ENCODE peak calls at places on chromosomes 5 and 9, in seven cellular contexts. M is heart right ventricle, S is cardiac muscle cell, Z is left ventricle myocardium inferior, T is mammary epithelial cell, X is endothelial cell of umbilical vein, R is body of pancreas. H is an unnamed sample.

GRCh38 chr9:87554976-87555375 is 57.3 kb downstream of the DAPK1 start:
- DNase-seq in Z (no peak), M (no peak), X (no peak), R (no peak), S (no peak), T (no peak), H (no peak)

GRCh38 chr9:127065592-127065991 is 56.8 kb downstream of the ANGPTL2 start:
- DNase-seq in S (peak), T (peak), X (peak), Z (no peak), M (no peak), R (no peak), H (no peak)

GRCh38 chr9:26296910-26297309 is 595.7 kb downstream of the CAAP1 start:
- DNase-seq in M (no peak), X (no peak), T (peak), S (peak), R (no peak), Z (no peak), H (no peak)

GRCh38 chr5:60287174-60287771 is 393.7 kb upstream of the PDE4D start:
- DNase-seq in Z (peak), X (peak), R (peak), T (peak), S (peak), M (peak), H (no peak)

GRCh38 chr9:63859475-63860215 is 1425.4 kb downstream of the FOXD4L5 start:
- DNase-seq in S (peak), X (no peak), T (peak), M (peak), Z (peak), R (peak), H (peak)

GRCh38 chr9:69412741-69413150 is 87.7 kb downstream of the ENTREP1 start:
- DNase-seq in S (peak), T (peak), M (peak), Z (peak), X (peak), R (peak), H (peak)

GRCh38 chr5:421287-421880 is 21.6 kb upstream of the EXOC3 start:
- DNase-seq in T (no peak), S (no peak), X (no peak), M (no peak), Z (no peak), R (no peak), H (no peak)

GRCh38 chr5:147567917-147568598 is 58.2 kb upstream of the DPYSL3 start:
- DNase-seq in Z (no peak), T (peak), X (peak), M (no peak), S (peak), R (no peak), H (no peak)

GRCh38 chr5:142364251-142365145 is 39.7 kb upstream of the SPRY4 start:
- DNase-seq in S (no peak), Z (peak), X (no peak), M (peak), R (peak), T (peak), H (no peak)

GRCh38 chr5:100900142-100900795 is 2.8 kb downstream of the ST8SIA4 start:
- DNase-seq in T (peak), M (peak), Z (peak), R (peak), S (peak), X (peak), H (no peak)

GRCh38 chr5:109610581-109610980 is 79.1 kb upstream of the MAN2A1 start:
- DNase-seq in X (no peak), S (no peak), R (no peak), M (no peak), Z (no peak), T (no peak), H (no peak)

GRCh38 chr9:13082796-13083195 is 196.7 kb downstream of the MPDZ start:
- DNase-seq in S (no peak), M (no peak), T (peak), X (no peak), Z (no peak), R (no peak), H (no peak)

GRCh38 chr9:16434522-16434921 is 435.9 kb downstream of the BNC2 start:
- DNase-seq in S (no peak), X (no peak), R (no peak), T (no peak), M (no peak), Z (no peak), H (no peak)

GRCh38 chr5:64347308-64347707 is 158.5 kb upstream of the RGS7BP start:
- DNase-seq in M (no peak), Z (no peak), S (peak), R (no peak), T (no peak), X (peak), H (no peak)

GRCh38 chr5:51380603-51381207 is 2.5 kb upstream of the ISL1 start:
- DNase-seq in T (no peak), S (peak), R (peak), M (no peak), Z (no peak), X (peak), H (no peak)

GRCh38 chr5:134446938-134447337 is 35.3 kb upstream of the CDKN2AIPNL start:
- DNase-seq in R (no peak), X (no peak), T (no peak), M (no peak), Z (no peak), S (no peak), H (peak)

GRCh38 chr9:89821081-89821480 is 216.3 kb downstream of the GADD45G start:
- DNase-seq in R (no peak), M (no peak), X (no peak), T (peak), S (peak), Z (no peak), H (no peak)

GRCh38 chr5:15604986-15605385 is 105.0 kb downstream of the FBXL7 start:
- DNase-seq in M (no peak), S (peak), Z (no peak), T (no peak), R (no peak), X (no peak), H (no peak)

GRCh38 chr9:6090811-6091210 is 75.4 kb upstream of the RANBP6 start:
- DNase-seq in X (no peak), M (no peak), R (no peak), Z (no peak), S (no peak), T (no peak), H (no peak)

GRCh38 chr5:150562832-150563231 is 54.9 kb downstream of the NDST1 start:
- DNase-seq in T (peak), X (peak), M (no peak), Z (no peak), R (peak), S (peak), H (no peak)

GRCh38 chr5:141121563-141121962 is at the start of gene PCDHB4:
- DNase-seq in M (no peak), T (peak), Z (no peak), X (peak), S (no peak), R (peak), H (no peak)
- TF ChIP-seq CTCF in M (peak), T (peak), Z (peak), X (no peak), S (no peak), R (peak), H (no peak)

GRCh38 chr5:88719434-88719833 is 163.6 kb downstream of the MEF2C start:
- DNase-seq in M (no peak), X (no peak), Z (no peak), T (no peak), S (no peak), R (no peak), H (no peak)

GRCh38 chr5:88722546-88722945 is 160.4 kb downstream of the MEF2C start:
- DNase-seq in R (no peak), T (no peak), Z (peak), M (peak), X (no peak), S (no peak), H (no peak)

GRCh38 chr5:88729476-88730182 is 153.4 kb downstream of the MEF2C start:
- DNase-seq in S (peak), M (no peak), R (peak), T (peak), Z (peak), X (peak), H (no peak)

GRCh38 chr5:88727705-88728313 is 155.2 kb downstream of the MEF2C start:
- DNase-seq in S (peak), T (no peak), M (no peak), R (no peak), X (peak), Z (no peak), H (no peak)

GRCh38 chr5:88724201-88724600 is 158.8 kb downstream of the MEF2C start:
- DNase-seq in X (peak), M (no peak), T (peak), Z (no peak), S (peak), R (no peak), H (no peak)
- TF ChIP-seq CTCF in X (no peak), M (no peak), T (peak), Z (peak), S (peak), R (peak), H (no peak)

GRCh38 chr5:177601126-177601525 is 1.2 kb downstream of the B4GALT7 start:
- DNase-seq in X (no peak), S (no peak), M (no peak), R (no peak), T (no peak), Z (no peak), H (no peak)

GRCh38 chr5:177602458-177602830 is 2.5 kb downstream of the B4GALT7 start:
- DNase-seq in T (no peak), R (no peak), S (no peak), Z (no peak), X (no peak), M (no peak), H (no peak)

GRCh38 chr5:177603631-177604030 is 3.7 kb downstream of the B4GALT7 start:
- DNase-seq in Z (no peak), R (no peak), S (no peak), T (no peak), M (no peak), X (no peak), H (no peak)

GRCh38 chr5:177600458-177601018 is 606 bp downstream of the B4GALT7 start:
- DNase-seq in R (no peak), X (peak), M (no peak), Z (no peak), T (peak), S (peak), H (no peak)

GRCh38 chr5:177601577-177602457 is 1.9 kb downstream of the B4GALT7 start:
- DNase-seq in M (no peak), S (no peak), X (no peak), T (no peak), Z (no peak), R (no peak), H (no peak)
- TF ChIP-seq CTCF in M (no peak), S (no peak), X (no peak), T (peak), Z (peak), R (no peak), H (no peak)

DNA sequence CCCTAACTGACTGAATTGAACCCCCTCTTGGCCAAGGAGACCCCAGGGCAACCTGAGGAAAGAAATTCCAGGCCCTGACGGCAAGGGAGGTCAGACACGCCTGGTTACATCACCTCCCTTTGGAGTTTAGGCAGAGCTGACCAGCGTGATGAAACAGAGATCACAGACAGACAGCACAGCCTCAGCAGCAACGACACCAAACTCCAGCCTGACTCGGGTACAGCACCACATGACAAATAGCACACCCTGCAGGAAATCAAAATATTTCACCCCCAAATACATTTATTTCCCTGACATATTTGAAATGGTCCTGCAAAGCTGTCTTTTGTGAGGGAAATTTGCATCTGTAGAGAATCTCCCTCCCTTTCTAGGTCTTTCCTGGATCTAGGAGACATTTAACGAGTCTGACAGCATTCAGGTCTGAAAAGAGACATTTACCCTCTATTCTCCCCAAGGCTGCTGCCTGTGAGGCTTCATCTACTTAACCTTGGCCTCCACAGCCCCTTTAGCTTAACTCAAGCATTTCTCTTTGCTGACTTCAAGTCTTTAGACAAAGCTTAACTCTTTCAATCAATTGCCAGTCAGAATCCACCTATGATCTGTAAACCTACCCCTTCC is 2.6 kb downstream of the QSOX2 start:
- DNase-seq in X (no peak), T (no peak), M (no peak), R (no peak), S (peak), Z (no peak), H (peak)
- TF ChIP-seq CTCF in X (no peak), T (no peak), M (no peak), R (no peak), S (no peak), Z (no peak), H (no peak)

GRCh38 chr5:25744908-25745307 is 1100.1 kb upstream of the CDH10 start:
- DNase-seq in M (no peak), R (no peak), S (no peak), X (no peak), Z (no peak), T (no peak), H (no peak)
- TF ChIP-seq CTCF in M (no peak), R (no peak), S (no peak), X (no peak), Z (no peak), T (no peak), H (no peak)